ENCODE peak calls at places on chromosomes 5 and 9, in six cellular contexts. Z is putamen, G is ACHN, B is AG10803, H is AG09319, K is AG08395. D is an unnamed sample.
A peak's percentile ranks its signal among the peaks of the same experiment; 100 is the strongest.

GRCh38 chr5:177309351-177310191 is 2.1 kb downstream of the MXD3 start:
- DNase-seq in H (no peak), B (peak; percentile 59), K (peak; percentile 45), G (peak; percentile 66), Z (no peak), D (no peak)

GRCh38 chr5:41925555-41925946 is 470 bp downstream of the FBXO4 start:
- DNase-seq in G (peak; percentile 44), Z (peak; percentile 17), K (peak; percentile 29), H (no peak), B (peak; percentile 33), D (no peak)

GRCh38 chr9:107070591-107070990 is 207.6 kb downstream of the ZNF462 start:
- DNase-seq in Z (no peak), G (no peak), K (no peak), H (no peak), B (no peak), D (no peak)

GRCh38 chr5:176875014-176875550 is 24.1 kb downstream of the HK3 start:
- DNase-seq in G (no peak), H (no peak), B (no peak), K (no peak), Z (no peak), D (no peak)

GRCh38 chr5:154320690-154321089 is 125.1 kb upstream of the SAP30L start:
- DNase-seq in G (no peak), B (peak; percentile 18), K (no peak), Z (no peak), H (no peak), D (no peak)

GRCh38 chr5:142313275-142313674 is 11.5 kb downstream of the SPRY4 start:
- DNase-seq in G (no peak), B (no peak), H (no peak), K (no peak), Z (no peak), D (no peak)

GRCh38 chr5:25763781-25764180 is 1119.0 kb upstream of the CDH10 start:
- DNase-seq in H (no peak), K (no peak), G (no peak), Z (no peak), B (no peak), D (no peak)

GRCh38 chr9:33159760-33160127 is 7.4 kb downstream of the B4GALT1 start:
- DNase-seq in H (no peak), K (peak; percentile 38), Z (no peak), G (no peak), B (peak; percentile 78), D (peak; percentile 39)

GRCh38 chr9:112121633-112122032 is 53.5 kb downstream of the SUSD1 start:
- DNase-seq in B (no peak), H (no peak), G (no peak), K (no peak), Z (no peak), D (no peak)

GRCh38 chr9:114016101-114016500 is 62.0 kb downstream of the AMBP start:
- DNase-seq in B (no peak), Z (no peak), G (no peak), K (no peak), H (no peak), D (no peak)

GRCh38 chr5:95822408-95823240 is at the start of gene GLRX:
- DNase-seq in Z (peak; percentile 78), H (peak; percentile 56), B (peak; percentile 97), K (peak; percentile 90), G (peak; percentile 89), D (no peak)

GRCh38 chr5:105529851-105530250 is 1967.3 kb upstream of the NUDT12 start:
- DNase-seq in K (no peak), G (no peak), Z (no peak), H (no peak), B (no peak), D (no peak)

GRCh38 chr5:59174248-59174844 is 591.5 kb downstream of the RAB3C start:
- DNase-seq in Z (peak; percentile 18), K (peak; percentile 69), H (no peak), G (peak; percentile 63), B (peak; percentile 84), D (no peak)

GRCh38 chr5:150053231-150053626 is 33.1 kb downstream of the CSF1R start:
- DNase-seq in G (peak; percentile 52), H (peak; percentile 19), Z (no peak), K (peak; percentile 71), B (peak; percentile 70), D (no peak)